ENCODE peak calls at places on chromosome 12, in ten cellular contexts. Z, C, G, X, T, V, P, L, B and O are unnamed samples.

GRCh38 chr12:8950702-8951478 is 1.4 kb upstream of the M6PR start:
- DNase-seq in Z (no peak), C (no peak), G (peak), X (no peak), T (no peak), V (no peak), P (no peak), L (no peak), B (no peak), O (no peak)

GRCh38 chr12:80314741-80315140 is 129.3 kb upstream of the PTPRQ start:
- DNase-seq in Z (no peak), C (no peak), G (peak), X (no peak), T (no peak), V (no peak), P (no peak), L (no peak), B (no peak), O (no peak)

GRCh38 chr12:38138225-38139221 is 178.1 kb upstream of the ALG10B start:
- DNase-seq in Z (peak), C (peak), G (peak), X (peak), T (no peak), V (peak), P (peak), L (peak), B (peak), O (peak)

GRCh38 chr12:113413488-113413939 is 8.7 kb upstream of the SDSL start:
- DNase-seq in Z (no peak), C (no peak), G (no peak), X (no peak), T (no peak), V (no peak), P (no peak), L (no peak), B (no peak), O (no peak)

GRCh38 chr12:124609041-124609984 is 41.9 kb upstream of the NCOR2 start:
- DNase-seq in Z (peak), C (peak), G (peak), X (peak), T (no peak), V (no peak), P (no peak), L (peak), B (peak), O (peak)

GRCh38 chr12:78562358-78563205 is 302.0 kb upstream of the SYT1 start:
- DNase-seq in Z (peak), C (no peak), G (peak), X (no peak), T (no peak), V (no peak), P (peak), L (peak), B (peak), O (peak)

GRCh38 chr12:30970559-30971202 is 44.1 kb downstream of the TSPAN11 start:
- DNase-seq in Z (no peak), C (peak), G (peak), X (no peak), T (no peak), V (no peak), P (no peak), L (peak), B (no peak), O (no peak)

GRCh38 chr12:27807063-27807703 is 27.1 kb upstream of the MANSC4 start:
- DNase-seq in Z (no peak), C (no peak), G (no peak), X (no peak), T (no peak), V (no peak), P (no peak), L (no peak), B (no peak), O (no peak)

GRCh38 chr12:94139816-94140215 is 8.6 kb upstream of the PLXNC1 start:
- DNase-seq in Z (no peak), C (no peak), G (no peak), X (no peak), T (no peak), V (no peak), P (no peak), L (no peak), B (no peak), O (no peak)

GRCh38 chr12:116537149-116537904 is 21.9 kb upstream of the MAP1LC3B2 start:
- DNase-seq in Z (no peak), C (no peak), G (no peak), X (no peak), T (no peak), V (no peak), P (no peak), L (no peak), B (no peak), O (no peak)

GRCh38 chr12:53791735-53792326 is 40.1 kb upstream of the CISTR start:
- DNase-seq in Z (peak), C (no peak), G (peak), X (peak), T (no peak), V (no peak), P (no peak), L (no peak), B (no peak), O (no peak)

GRCh38 chr12:74794522-74794921 is 256.9 kb downstream of the ATXN7L3B start:
- DNase-seq in Z (no peak), C (no peak), G (no peak), X (no peak), T (no peak), V (no peak), P (no peak), L (no peak), B (no peak), O (no peak)

GRCh38 chr12:54411398-54412241 is 7.4 kb downstream of the ITGA5 start:
- DNase-seq in Z (peak), C (no peak), G (peak), X (peak), T (peak), V (no peak), P (no peak), L (no peak), B (peak), O (no peak)

GRCh38 chr12:120358412-120359158 is 10.4 kb downstream of the MSI1 start:
- DNase-seq in Z (no peak), C (no peak), G (no peak), X (no peak), T (no peak), V (no peak), P (no peak), L (no peak), B (no peak), O (no peak)

GRCh38 chr12:96483116-96483515 is 6.3 kb upstream of the CFAP54 start:
- DNase-seq in Z (no peak), C (no peak), G (no peak), X (no peak), T (no peak), V (no peak), P (no peak), L (no peak), B (peak), O (no peak)

GRCh38 chr12:51188359-51189051 is 15.6 kb upstream of the TFCP2 start:
- DNase-seq in Z (peak), C (no peak), G (no peak), X (no peak), T (no peak), V (no peak), P (no peak), L (no peak), B (no peak), O (no peak)

GRCh38 chr12:125183187-125184067 is 118.2 kb downstream of the AACS start:
- DNase-seq in Z (peak), C (peak), G (peak), X (peak), T (peak), V (peak), P (peak), L (peak), B (peak), O (peak)

GRCh38 chr12:121159467-121160307 is 27.0 kb downstream of the P2RX7 start:
- DNase-seq in Z (peak), C (no peak), G (no peak), X (peak), T (no peak), V (no peak), P (no peak), L (no peak), B (no peak), O (no peak)

GRCh38 chr12:125220404-125221273 is 155.4 kb downstream of the AACS start:
- DNase-seq in Z (no peak), C (no peak), G (no peak), X (no peak), T (no peak), V (no peak), P (peak), L (no peak), B (peak), O (peak)